ENCODE peak calls at places on chromosomes 3 and 15, in nine cellular contexts. L is dorsolateral prefrontal cortex, D is breast epithelium, Y is AG10803, W is right lobe of liver, K is heart left ventricle, F is psoas muscle, T is fibroblast of lung, R is GM23248. N is an unnamed sample.

GRCh38 chr15:68187559-68187958 is 17.6 kb downstream of the CALML4 start:
- DNase-seq in L (no peak), D (peak), Y (peak), W (peak), K (peak), F (no peak), T (peak), R (peak), N (peak)

GRCh38 chr15:25670025-25670554 is 193.0 kb downstream of the ATP10A start:
- DNase-seq in L (peak), D (no peak), Y (peak), W (no peak), K (peak), F (peak), T (peak), R (peak), N (peak)

GRCh38 chr15:35281515-35281914 is 196.4 kb upstream of the NANOGP8 start:
- DNase-seq in L (no peak), D (no peak), Y (peak), W (no peak), K (no peak), F (no peak), T (peak), R (peak), N (no peak)

GRCh38 chr3:38454179-38454883 is 641 bp downstream of the ACVR2B start:
- DNase-seq in L (no peak), D (peak), Y (peak), W (peak), K (no peak), F (peak), T (peak), R (peak), N (peak)

GRCh38 chr3:106839576-106840280 is 537.5 kb upstream of the CCDC54 start:
- DNase-seq in L (no peak), D (no peak), Y (peak), W (no peak), K (no peak), F (no peak), T (peak), R (peak), N (no peak)

GRCh38 chr15:43799209-43799944 is 643 bp downstream of the SERINC4 start:
- DNase-seq in L (no peak), D (no peak), Y (no peak), W (no peak), K (no peak), F (no peak), T (no peak), R (peak), N (no peak)

GRCh38 chr3:126014252-126014651 is 45.3 kb downstream of the ROPN1B start:
- DNase-seq in L (no peak), D (no peak), Y (peak), W (no peak), K (no peak), F (no peak), T (peak), R (peak), N (peak)

GRCh38 chr3:98894791-98895576 is 6.5 kb downstream of the DCBLD2 start:
- DNase-seq in L (no peak), D (no peak), Y (no peak), W (no peak), K (no peak), F (no peak), T (peak), R (no peak), N (no peak)

GRCh38 chr3:54349231-54349647 is 226.9 kb downstream of the CACNA2D3 start:
- DNase-seq in L (no peak), D (no peak), Y (no peak), W (no peak), K (no peak), F (no peak), T (peak), R (no peak), N (no peak)

GRCh38 chr3:184234224-184234623 is 4.8 kb downstream of the VWA5B2 start:
- DNase-seq in L (peak), D (peak), Y (peak), W (no peak), K (peak), F (peak), T (peak), R (peak), N (peak)

GRCh38 chr15:71043373-71043772 is 71.9 kb upstream of the THSD4 start:
- DNase-seq in L (no peak), D (no peak), Y (peak), W (no peak), K (no peak), F (no peak), T (peak), R (peak), N (peak)

GRCh38 chr15:30984542-30984941 is 6.9 kb downstream of the MTMR10 start:
- DNase-seq in L (no peak), D (no peak), Y (no peak), W (no peak), K (no peak), F (no peak), T (no peak), R (no peak), N (no peak)

GRCh38 chr3:50254577-50255250 is 14.2 kb upstream of the SEMA3B start:
- DNase-seq in L (no peak), D (peak), Y (no peak), W (peak), K (peak), F (peak), T (peak), R (peak), N (peak)

GRCh38 chr3:117103645-117104044 is 394.1 kb downstream of the TUSC7 start:
- DNase-seq in L (no peak), D (no peak), Y (peak), W (no peak), K (no peak), F (no peak), T (no peak), R (peak), N (no peak)

GRCh38 chr3:21750831-21751391 is at the start of gene ZNF385D:
- DNase-seq in L (peak), D (peak), Y (peak), W (no peak), K (peak), F (peak), T (peak), R (peak), N (peak)

GRCh38 chr3:197183582-197183981 is 114.8 kb downstream of the DLG1 start:
- DNase-seq in L (peak), D (no peak), Y (no peak), W (no peak), K (no peak), F (peak), T (no peak), R (no peak), N (no peak)

GRCh38 chr15:72902245-72902928 is 118.8 kb upstream of the ADPGK start:
- DNase-seq in L (peak), D (peak), Y (peak), W (no peak), K (peak), F (peak), T (peak), R (peak), N (peak)

GRCh38 chr15:84734794-84735479 is 13.5 kb upstream of the ZNF592 start:
- DNase-seq in L (no peak), D (peak), Y (no peak), W (no peak), K (peak), F (no peak), T (peak), R (no peak), N (no peak)

GRCh38 chr3:24401090-24401810 is 93.4 kb downstream of the THRB start:
- DNase-seq in L (no peak), D (no peak), Y (no peak), W (no peak), K (no peak), F (no peak), T (no peak), R (peak), N (no peak)

GRCh38 chr3:47578691-47579632 is at the start of gene CSPG5:
- DNase-seq in L (peak), D (no peak), Y (no peak), W (peak), K (peak), F (peak), T (no peak), R (peak), N (no peak)

GRCh38 chr3:123767020-123767394 is 117.1 kb downstream of the MYLK start:
- DNase-seq in L (no peak), D (no peak), Y (no peak), W (no peak), K (no peak), F (no peak), T (no peak), R (no peak), N (no peak)

GRCh38 chr3:139202226-139202958 is 141.4 kb upstream of the MRPS22 start:
- DNase-seq in L (peak), D (no peak), Y (no peak), W (no peak), K (peak), F (no peak), T (no peak), R (no peak), N (no peak)

GRCh38 chr15:85706779-85707518 is 87.8 kb downstream of the KLHL25 start:
- DNase-seq in L (no peak), D (no peak), Y (peak), W (no peak), K (peak), F (no peak), T (peak), R (peak), N (peak)

GRCh38 chr3:195151866-195152526 is 119.0 kb downstream of the XXYLT1 start:
- DNase-seq in L (no peak), D (no peak), Y (peak), W (no peak), K (no peak), F (no peak), T (peak), R (peak), N (no peak)

GRCh38 chr3:14688525-14688924 is 13.6 kb downstream of the C3orf20 start:
- DNase-seq in L (no peak), D (no peak), Y (no peak), W (no peak), K (no peak), F (no peak), T (no peak), R (no peak), N (no peak)
- H3K4me3 ChIP-seq in L (no peak), D (no peak), Y (no peak), W (no peak), K (no peak), F (no peak), T (no peak), R (no peak), N (no peak)

GRCh38 chr3:58271901-58272501 is 34.0 kb upstream of the RPP14 start:
- DNase-seq in L (no peak), D (no peak), Y (peak), W (peak), K (no peak), F (no peak), T (peak), R (peak), N (no peak)
- H3K4me3 ChIP-seq in L (no peak), D (no peak), Y (no peak), W (no peak), K (no peak), F (no peak), T (no peak), R (peak), N (no peak)

GRCh38 chr15:39174332-39174731 is 406.5 kb upstream of the THBS1 start:
- DNase-seq in L (no peak), D (no peak), Y (no peak), W (no peak), K (no peak), F (no peak), T (no peak), R (no peak), N (no peak)

GRCh38 chr15:39172380-39173281 is 408.2 kb upstream of the THBS1 start:
- DNase-seq in L (peak), D (peak), Y (peak), W (no peak), K (peak), F (no peak), T (peak), R (peak), N (peak)

GRCh38 chr15:39177561-39177960 is 403.3 kb upstream of the THBS1 start:
- DNase-seq in L (no peak), D (peak), Y (no peak), W (no peak), K (no peak), F (no peak), T (no peak), R (no peak), N (no peak)

GRCh38 chr15:39171944-39172368 is 408.9 kb upstream of the THBS1 start:
- DNase-seq in L (no peak), D (peak), Y (peak), W (peak), K (peak), F (peak), T (peak), R (peak), N (peak)

DNA sequence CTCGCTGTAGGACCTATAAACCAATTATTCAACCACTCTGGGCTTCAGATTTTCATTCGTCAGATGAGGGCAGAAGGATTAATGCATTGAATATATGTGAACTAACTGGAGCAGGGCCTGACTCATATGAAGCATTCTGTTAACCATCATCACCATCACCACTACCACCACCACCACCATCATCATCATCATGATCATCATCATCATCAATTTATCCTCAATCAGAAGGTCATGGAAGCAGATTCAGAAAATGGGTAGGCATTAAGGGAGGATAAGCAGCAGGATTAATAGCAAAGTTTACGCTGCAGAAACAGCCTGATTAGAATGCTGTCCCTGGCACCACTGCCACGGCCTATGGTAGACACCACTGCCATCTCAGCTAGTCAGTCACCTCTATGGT is 407.5 kb upstream of the THBS1 start:
- DNase-seq in L (no peak), D (no peak), Y (no peak), W (no peak), K (no peak), F (no peak), T (no peak), R (no peak), N (no peak)
- H3K4me3 ChIP-seq in L (peak), D (no peak), Y (no peak), W (no peak), K (no peak), F (no peak), T (no peak), R (no peak), N (no peak)

DNA sequence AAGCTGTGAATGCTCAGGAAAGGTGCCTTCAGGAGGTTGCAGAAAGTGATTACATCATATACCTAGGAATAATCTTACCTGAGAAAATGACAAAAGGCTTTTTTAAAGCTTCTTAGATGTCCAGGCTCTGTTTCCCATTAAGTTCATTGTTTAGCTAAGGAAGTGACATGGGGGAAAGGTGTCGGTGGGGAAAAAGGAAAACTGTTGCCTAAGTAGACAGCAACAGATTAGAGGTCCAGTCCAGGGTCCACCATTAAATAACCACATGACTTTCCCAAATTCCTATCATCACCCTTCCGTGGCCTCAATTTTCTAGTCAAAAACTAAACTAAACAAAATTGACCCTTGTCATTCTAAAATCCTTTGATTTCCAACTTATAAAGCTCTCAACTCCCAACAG is 4.3 kb downstream of the WWTR1 start:
- DNase-seq in L (no peak), D (no peak), Y (no peak), W (no peak), K (no peak), F (no peak), T (no peak), R (no peak), N (no peak)
- H3K4me3 ChIP-seq in L (no peak), D (no peak), Y (no peak), W (no peak), K (peak), F (peak), T (peak), R (peak), N (no peak)

DNA sequence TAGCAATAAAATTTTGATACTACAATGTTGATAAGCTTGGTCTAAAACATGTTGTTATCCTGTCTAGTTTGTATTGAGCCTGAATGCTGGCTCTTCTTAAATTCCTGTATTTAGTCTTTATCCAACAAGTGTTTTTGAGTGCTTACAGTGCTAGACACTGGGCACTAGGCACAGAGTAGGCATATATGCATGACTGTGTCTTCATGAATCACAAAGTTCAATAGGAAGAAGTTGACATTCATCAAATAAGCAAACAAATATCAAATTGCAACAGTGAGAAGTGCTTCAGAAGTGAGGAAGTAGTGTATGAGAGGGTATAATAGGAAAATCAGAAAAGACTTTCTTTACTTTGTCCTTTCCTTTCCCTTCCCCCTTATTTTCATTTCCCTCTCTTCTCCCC is 6.8 kb downstream of the CD96 start:
- DNase-seq in L (no peak), D (no peak), Y (no peak), W (no peak), K (no peak), F (no peak), T (no peak), R (no peak), N (no peak)
- H3K4me3 ChIP-seq in L (no peak), D (no peak), Y (no peak), W (no peak), K (no peak), F (no peak), T (no peak), R (no peak), N (no peak)

GRCh38 chr3:173003471-173003870 is 137.6 kb downstream of the SPATA16 start:
- DNase-seq in L (no peak), D (no peak), Y (no peak), W (no peak), K (no peak), F (no peak), T (peak), R (no peak), N (no peak)
- H3K4me3 ChIP-seq in L (no peak), D (no peak), Y (no peak), W (no peak), K (no peak), F (no peak), T (no peak), R (no peak), N (no peak)

DNA sequence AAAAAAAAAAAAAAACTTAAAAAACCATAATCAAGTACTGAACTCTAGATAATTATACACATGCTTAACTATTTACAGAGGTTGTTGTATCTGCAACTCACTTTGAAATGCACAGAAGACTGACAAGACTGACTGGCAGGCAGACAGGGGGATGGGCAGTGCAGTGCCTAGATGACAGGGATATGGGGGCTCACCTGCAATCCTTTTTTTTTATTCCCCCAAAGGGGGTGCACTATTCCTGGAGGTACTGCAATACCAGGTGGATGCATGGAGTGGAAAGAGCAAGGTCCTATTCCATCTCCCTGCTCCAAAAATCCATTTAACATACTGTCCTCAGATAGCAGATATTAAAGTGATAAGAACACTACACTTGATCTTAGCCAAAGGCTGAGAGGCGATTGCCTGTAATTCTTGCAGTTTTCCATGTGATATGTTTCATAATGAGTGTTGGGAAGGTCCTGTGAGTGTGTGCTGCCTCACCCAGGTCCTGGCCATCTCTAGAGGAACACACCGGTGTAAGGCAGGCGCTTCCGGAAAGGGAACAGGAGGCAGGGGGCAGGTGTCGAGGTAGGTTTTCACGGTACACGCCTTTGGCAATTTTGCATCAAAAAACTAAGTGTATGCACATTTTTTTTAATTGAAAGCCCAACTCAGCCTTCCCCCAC is 22.7 kb downstream of the SEC61A1 start:
- DNase-seq in L (no peak), D (no peak), Y (no peak), W (no peak), K (no peak), F (no peak), T (no peak), R (peak), N (no peak)
- H3K4me3 ChIP-seq in L (peak), D (peak), Y (peak), W (no peak), K (peak), F (peak), T (peak), R (peak), N (peak)

GRCh38 chr15:40796041-40796440 is 10.8 kb upstream of the ZFYVE19 start:
- DNase-seq in L (no peak), D (no peak), Y (no peak), W (no peak), K (no peak), F (no peak), T (no peak), R (no peak), N (no peak)
- H3K4me3 ChIP-seq in L (no peak), D (no peak), Y (no peak), W (no peak), K (no peak), F (no peak), T (no peak), R (no peak), N (no peak)